ENCODE peak calls at places on chromosomes 11 and 22, in six cellular contexts. L is GM23248, A is brain microvascular endothelial cell, Y is Panc1, H is body of pancreas, S is cardiac muscle cell. C is an unnamed sample.

GRCh38 chr22:49811014-49811791 is 16.5 kb downstream of the BRD1 start:
- DNase-seq in L (no peak), A (no peak), Y (no peak), H (no peak), S (no peak), C (no peak)

GRCh38 chr22:44519895-44520294 is 21.9 kb upstream of the RTL6 start:
- DNase-seq in L (no peak), A (no peak), Y (no peak), H (no peak), S (peak; percentile 75), C (no peak)

GRCh38 chr22:34015642-34016041 is 95.4 kb upstream of the LARGE1 start:
- DNase-seq in L (no peak), A (no peak), Y (no peak), H (no peak), S (no peak), C (no peak)

GRCh38 chr22:47030881-47031627 is 268.6 kb downstream of the TBC1D22A start:
- DNase-seq in L (peak; percentile 93), A (no peak), Y (no peak), H (no peak), S (no peak), C (no peak)

GRCh38 chr11:70536051-70536877 is 137.9 kb downstream of the CTTN start:
- DNase-seq in L (no peak), A (no peak), Y (no peak), H (no peak), S (no peak), C (no peak)

GRCh38 chr11:65444314-65445051 is 21.9 kb downstream of the NEAT1 start:
- DNase-seq in L (peak; percentile 50), A (peak; percentile 36), Y (no peak), H (no peak), S (no peak), C (no peak)

GRCh38 chr22:39500101-39500500 is 2.0 kb upstream of the MIEF1 start:
- DNase-seq in L (no peak), A (no peak), Y (no peak), H (no peak), S (no peak), C (no peak)

GRCh38 chr22:24106385-24107381 is 74.6 kb upstream of the SUSD2 start:
- DNase-seq in L (no peak), A (no peak), Y (no peak), H (no peak), S (no peak), C (peak; percentile 12)

GRCh38 chr22:42184852-42185251 is 54.2 kb upstream of the CYP2D6 start:
- DNase-seq in L (peak; percentile 12), A (no peak), Y (no peak), H (no peak), S (no peak), C (no peak)

GRCh38 chr22:29799217-29799680 is 32.1 kb downstream of the UQCR10 start:
- DNase-seq in L (peak; percentile 98), A (peak; percentile 78), Y (no peak), H (peak; percentile 83), S (no peak), C (peak; percentile 97)

GRCh38 chr22:42747701-42748513 is 27.2 kb upstream of the A4GALT start:
- DNase-seq in L (peak; percentile 93), A (peak; percentile 66), Y (no peak), H (no peak), S (peak; percentile 29), C (no peak)

GRCh38 chr11:118441770-118442169 is 5.5 kb downstream of the KMT2A start:
- DNase-seq in L (peak; percentile 6), A (no peak), Y (no peak), H (no peak), S (no peak), C (no peak)

GRCh38 chr11:3833461-3833860 is 7.3 kb downstream of the RHOG start:
- DNase-seq in L (no peak), A (no peak), Y (no peak), H (no peak), S (no peak), C (no peak)

GRCh38 chr11:62108017-62108750 is 15.6 kb upstream of the INCENP start:
- DNase-seq in L (peak; percentile 76), A (peak; percentile 24), Y (peak; percentile 52), H (peak; percentile 23), S (peak; percentile 81), C (no peak)

GRCh38 chr11:34358258-34358665 is 452 bp upstream of the ABTB2 start:
- DNase-seq in L (peak; percentile 63), A (no peak), Y (no peak), H (peak; percentile 63), S (peak; percentile 77), C (peak; percentile 61)

GRCh38 chr11:67689178-67689577 is 14.8 kb upstream of the ALDH3B2 start:
- DNase-seq in L (no peak), A (no peak), Y (no peak), H (no peak), S (no peak), C (no peak)

GRCh38 chr11:114774599-114775365 is 96.5 kb downstream of the NXPE2 start:
- DNase-seq in L (peak; percentile 52), A (no peak), Y (no peak), H (no peak), S (peak; percentile 87), C (peak; percentile 52)

GRCh38 chr11:114081641-114082414 is 22.3 kb downstream of the ZBTB16 start:
- DNase-seq in L (peak; percentile 46), A (no peak), Y (no peak), H (no peak), S (no peak), C (no peak)

GRCh38 chr11:45413156-45413833 is 127.2 kb upstream of the SYT13 start:
- DNase-seq in L (peak; percentile 12), A (no peak), Y (no peak), H (no peak), S (no peak), C (no peak)

GRCh38 chr11:61871158-61871597 is 20.2 kb downstream of the FADS3 start:
- DNase-seq in L (peak; percentile 93), A (peak; percentile 73), Y (peak; percentile 25), H (peak; percentile 68), S (peak; percentile 89), C (peak; percentile 69)

GRCh38 chr22:20807315-20807752 is 33.4 kb downstream of the SERPIND1 start:
- DNase-seq in L (peak; percentile 97), A (peak; percentile 81), Y (peak; percentile 38), H (no peak), S (no peak), C (no peak)

GRCh38 chr11:47560431-47560830 is 5.0 kb upstream of the PTPMT1 start:
- DNase-seq in L (peak; percentile 47), A (no peak), Y (no peak), H (no peak), S (no peak), C (no peak)

GRCh38 chr11:69817265-69818236 is 1.7 kb downstream of the FGF3 start:
- DNase-seq in L (peak; percentile 19), A (no peak), Y (no peak), H (no peak), S (peak; percentile 67), C (no peak)

GRCh38 chr22:44738347-44738715 is 14.0 kb upstream of the ARHGAP8 start:
- DNase-seq in L (peak; percentile 56), A (no peak), Y (no peak), H (no peak), S (no peak), C (no peak)

DNA sequence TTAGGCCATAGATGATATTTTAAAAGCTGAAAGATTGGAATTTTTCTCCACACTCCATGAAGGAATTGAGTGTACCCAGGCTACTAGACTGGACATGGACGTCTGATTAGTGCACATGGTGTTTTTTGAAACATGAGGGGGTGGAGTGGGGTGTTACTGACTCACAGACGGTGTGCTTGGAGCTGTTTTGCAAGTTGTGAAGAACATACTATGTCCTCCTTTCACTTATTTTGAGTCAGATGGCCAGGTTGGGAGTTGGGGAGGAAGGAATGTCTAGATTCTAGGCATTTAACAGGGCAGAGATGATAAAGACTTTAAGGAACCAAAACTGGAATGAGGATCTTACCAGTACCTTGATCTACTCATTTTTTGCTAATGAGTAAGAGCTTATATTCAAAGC is 158.1 kb upstream of the MTNR1B start:
- DNase-seq in L (peak; percentile 27), A (no peak), Y (no peak), H (no peak), S (no peak), C (peak; percentile 37)
- H3K27ac ChIP-seq in L (no peak overlapping the region), A (no peak overlapping the region), Y (no peak overlapping the region), H (no peak overlapping the region), S (no peak overlapping the region), C (no peak overlapping the region)

GRCh38 chr11:76085321-76085720 is 121.0 kb downstream of the WNT11 start:
- DNase-seq in L (no peak), A (no peak), Y (no peak), H (no peak), S (no peak), C (no peak)

GRCh38 chr11:76086713-76087635 is 119.3 kb downstream of the WNT11 start:
- DNase-seq in L (peak; percentile 88), A (peak; percentile 63), Y (no peak), H (no peak), S (no peak), C (no peak)

GRCh38 chr11:76087749-76088148 is 118.6 kb downstream of the WNT11 start:
- DNase-seq in L (no peak), A (no peak), Y (no peak), H (no peak), S (no peak), C (no peak)

GRCh38 chr11:76083563-76084451 is 122.5 kb downstream of the WNT11 start:
- DNase-seq in L (peak; percentile 36), A (peak; percentile 11), Y (no peak), H (no peak), S (no peak), C (no peak)
- H3K27ac ChIP-seq in L (no peak overlapping the region), A (no peak overlapping the region), Y (no peak overlapping the region), H (no peak overlapping the region), S (peak overlapping the region; percentile 39), C (peak overlapping the region; percentile 18)

GRCh38 chr11:127737499-127737898 is 736.9 kb upstream of the KIRREL3 start:
- DNase-seq in L (no peak), A (no peak), Y (no peak), H (no peak), S (no peak), C (no peak)

DNA sequence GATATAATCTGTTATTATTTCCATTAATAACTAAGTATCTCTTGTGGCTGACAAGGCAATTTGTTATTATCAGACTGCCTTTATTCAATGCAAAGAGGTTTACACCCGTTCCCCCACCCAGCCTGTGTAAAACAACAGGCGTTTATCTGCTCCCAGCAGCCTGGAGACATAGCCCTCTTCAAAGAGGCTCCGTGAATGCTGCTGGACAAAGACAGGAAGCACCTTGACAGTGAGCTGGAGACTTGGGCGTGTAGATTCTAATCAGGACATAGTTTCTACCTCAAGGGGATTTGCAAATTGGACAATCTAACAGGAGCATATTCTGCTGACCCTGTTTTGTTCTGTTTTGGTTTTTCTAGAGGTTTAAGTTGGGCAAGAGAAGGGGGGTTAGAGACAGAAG is 733.0 kb upstream of the KIRREL3 start:
- DNase-seq in L (no peak), A (no peak), Y (no peak), H (no peak), S (peak; percentile 23), C (no peak)
- H3K27ac ChIP-seq in L (no peak overlapping the region), A (no peak overlapping the region), Y (no peak overlapping the region), H (no peak overlapping the region), S (no peak overlapping the region), C (no peak overlapping the region)

GRCh38 chr11:12029738-12030363 is 21.4 kb upstream of the DKK3 start:
- DNase-seq in L (peak; percentile 64), A (no peak), Y (peak; percentile 53), H (no peak), S (no peak), C (no peak)
- H3K27ac ChIP-seq in L (peak overlapping the region; percentile 9), A (no peak overlapping the region), Y (peak overlapping the region; percentile 11), H (peak overlapping the region; percentile 40), S (no peak overlapping the region), C (no peak overlapping the region)